ENCODE peak calls at places on chromosomes 2 and 18, in nine cellular contexts. B is GM23248; D is naive thymus-derived CD4-positive, alpha-beta T cell; S is fibroblast of lung; N is CD4-positive, alpha-beta memory T cell; P is Peyer's patch; J is heart right ventricle; L is effector memory CD4-positive, alpha-beta T cell; O is GM23338. F is an unnamed sample. For H3K4me1, the result is how much of the 10 kb centered on the place peaks cover.

GRCh38 chr2:222796413-222797103 is 64.3 kb upstream of the ACSL3 start:
- DNase-seq in B (no peak), D (no peak), S (no peak), N (no peak), P (no peak), J (no peak), L (no peak), O (peak), F (peak)

GRCh38 chr18:30746224-30746623 is 296.3 kb downstream of the DSC3 start:
- DNase-seq in B (no peak), D (no peak), S (no peak), N (no peak), P (no peak), J (no peak), L (no peak), O (no peak), F (no peak)

GRCh38 chr2:216115224-216115582 is 6.1 kb downstream of the XRCC5 start:
- DNase-seq in B (no peak), D (no peak), S (peak), N (no peak), P (no peak), J (no peak), L (no peak), O (peak), F (no peak)

GRCh38 chr2:37365669-37366068 is 21.2 kb downstream of the QPCT start:
- DNase-seq in B (peak), D (no peak), S (peak), N (no peak), P (no peak), J (no peak), L (no peak), O (no peak), F (no peak)

GRCh38 chr2:159046966-159047365 is 78.5 kb downstream of the TANC1 start:
- DNase-seq in B (peak), D (no peak), S (peak), N (no peak), P (no peak), J (no peak), L (no peak), O (no peak), F (no peak)

GRCh38 chr2:213411582-213412289 is 127.5 kb downstream of the SPAG16 start:
- DNase-seq in B (no peak), D (no peak), S (no peak), N (no peak), P (no peak), J (no peak), L (no peak), O (no peak), F (peak)

GRCh38 chr2:42829556-42830510 is 37.5 kb upstream of the HAAO start:
- DNase-seq in B (peak), D (no peak), S (peak), N (no peak), P (peak), J (no peak), L (no peak), O (no peak), F (no peak)

GRCh38 chr2:228866781-228867180 is 404.3 kb downstream of the PID1 start:
- DNase-seq in B (no peak), D (no peak), S (no peak), N (no peak), P (no peak), J (no peak), L (no peak), O (no peak), F (no peak)

GRCh38 chr2:206353685-206354084 is 79.2 kb downstream of the ZDBF2 start:
- DNase-seq in B (peak), D (no peak), S (no peak), N (no peak), P (no peak), J (no peak), L (no peak), O (no peak), F (no peak)

GRCh38 chr18:13302611-13303267 is 84.2 kb downstream of the LDLRAD4 start:
- DNase-seq in B (no peak), D (no peak), S (no peak), N (no peak), P (no peak), J (peak), L (no peak), O (no peak), F (peak)

GRCh38 chr2:149899390-149899789 is 311.8 kb upstream of the MMADHC start:
- DNase-seq in B (no peak), D (no peak), S (no peak), N (no peak), P (no peak), J (no peak), L (no peak), O (peak), F (no peak)

GRCh38 chr2:20370191-20370590 is 19.5 kb upstream of the PUM2 start:
- DNase-seq in B (no peak), D (no peak), S (no peak), N (no peak), P (no peak), J (no peak), L (no peak), O (no peak), F (peak)

GRCh38 chr2:55425449-55425848 is 5.8 kb upstream of the CCDC88A start:
- DNase-seq in B (peak), D (no peak), S (peak), N (no peak), P (no peak), J (no peak), L (no peak), O (no peak), F (peak)

GRCh38 chr2:55869637-55870325 is 53.8 kb downstream of the EFEMP1 start:
- DNase-seq in B (peak), D (no peak), S (peak), N (no peak), P (no peak), J (no peak), L (no peak), O (no peak), F (no peak)

GRCh38 chr2:1278861-1279260 is 134.4 kb upstream of the TPO start:
- DNase-seq in B (no peak), D (no peak), S (no peak), N (no peak), P (no peak), J (no peak), L (no peak), O (no peak), F (no peak)

GRCh38 chr2:109526442-109526970 is 87.3 kb downstream of the SEPTIN10 start:
- DNase-seq in B (no peak), D (no peak), S (no peak), N (no peak), P (no peak), J (no peak), L (no peak), O (no peak), F (no peak)

GRCh38 chr2:230864605-230865323 is at the start of gene ITM2C:
- DNase-seq in B (peak), D (peak), S (peak), N (peak), P (peak), J (peak), L (peak), O (peak), F (peak)

GRCh38 chr2:230865766-230866703 is 1.3 kb downstream of the ITM2C start:
- DNase-seq in B (peak), D (peak), S (peak), N (peak), P (peak), J (no peak), L (peak), O (peak), F (peak)

GRCh38 chr2:230865324-230865765 is 603 bp downstream of the ITM2C start:
- DNase-seq in B (no peak), D (no peak), S (no peak), N (no peak), P (no peak), J (no peak), L (no peak), O (peak), F (no peak)

GRCh38 chr2:230868151-230868946 is 3.6 kb downstream of the ITM2C start:
- DNase-seq in B (no peak), D (no peak), S (no peak), N (no peak), P (no peak), J (no peak), L (no peak), O (peak), F (no peak)

GRCh38 chr2:230866704-230867561 is 2.2 kb downstream of the ITM2C start:
- DNase-seq in B (peak), D (peak), S (peak), N (peak), P (peak), J (no peak), L (peak), O (no peak), F (peak)
- H3K4me1 ChIP-seq in B (under half), D (under half), S (under half), N (under half), P (half or more), J (under half), L (under half), O (half or more), F (under half)

DNA sequence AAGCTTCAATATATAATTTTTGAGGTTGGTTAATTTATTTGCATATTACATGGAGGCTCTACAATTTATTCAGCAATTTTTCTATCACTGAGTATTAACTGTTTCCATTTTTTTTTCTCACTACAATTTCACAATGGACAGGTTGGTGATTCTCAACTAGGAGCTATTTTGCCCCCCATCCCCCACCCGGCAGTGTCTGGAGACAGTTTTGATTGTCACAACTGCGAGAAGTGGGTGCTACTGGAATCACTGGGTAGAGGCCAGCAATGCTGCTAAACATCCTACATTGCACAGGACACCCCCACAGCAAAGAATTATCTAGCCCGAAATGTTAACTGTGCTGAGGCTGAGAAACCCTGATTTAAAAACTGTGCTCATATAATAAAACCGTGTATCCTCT is 82.6 kb downstream of the CCDC93 start:
- DNase-seq in B (no peak), D (no peak), S (no peak), N (no peak), P (no peak), J (no peak), L (no peak), O (no peak), F (no peak)
- H3K4me1 ChIP-seq in B (under half), D (under half), S (under half), N (under half), P (under half), J (under half), L (under half), O (under half), F (under half)

GRCh38 chr2:207815254-207815653 is 45.5 kb upstream of the FZD5 start:
- DNase-seq in B (no peak), D (no peak), S (no peak), N (no peak), P (no peak), J (no peak), L (no peak), O (no peak), F (no peak)
- H3K4me1 ChIP-seq in B (under half), D (under half), S (under half), N (under half), P (under half), J (under half), L (under half), O (under half), F (under half)

GRCh38 chr18:48896875-48897511 is 53.8 kb downstream of the SMAD7 start:
- DNase-seq in B (peak), D (no peak), S (peak), N (no peak), P (peak), J (peak), L (no peak), O (peak), F (peak)
- H3K4me1 ChIP-seq in B (under half), D (under half), S (under half), N (under half), P (under half), J (under half), L (under half), O (under half), F (under half)

GRCh38 chr2:86822668-86823067 is 32.0 kb upstream of the CD8A start:
- DNase-seq in B (no peak), D (no peak), S (no peak), N (no peak), P (no peak), J (no peak), L (no peak), O (no peak), F (no peak)
- H3K4me1 ChIP-seq in B (under half), D (half or more), S (under half), N (under half), P (under half), J (under half), L (under half), O (under half), F (under half)

GRCh38 chr2:239114119-239114581 is 266.3 kb downstream of the TWIST2 start:
- DNase-seq in B (peak), D (no peak), S (peak), N (no peak), P (no peak), J (no peak), L (no peak), O (no peak), F (peak)

GRCh38 chr2:239112127-239112774 is 264.4 kb downstream of the TWIST2 start:
- DNase-seq in B (no peak), D (no peak), S (no peak), N (no peak), P (no peak), J (no peak), L (no peak), O (no peak), F (no peak)

GRCh38 chr2:239114616-239115265 is 266.9 kb downstream of the TWIST2 start:
- DNase-seq in B (no peak), D (no peak), S (no peak), N (no peak), P (no peak), J (no peak), L (no peak), O (peak), F (no peak)

GRCh38 chr2:239113592-239113991 is 265.7 kb downstream of the TWIST2 start:
- DNase-seq in B (no peak), D (no peak), S (no peak), N (no peak), P (no peak), J (no peak), L (no peak), O (no peak), F (no peak)

GRCh38 chr2:239113164-239113563 is 265.3 kb downstream of the TWIST2 start:
- DNase-seq in B (peak), D (no peak), S (peak), N (no peak), P (no peak), J (no peak), L (no peak), O (no peak), F (peak)
- H3K4me1 ChIP-seq in B (under half), D (under half), S (under half), N (under half), P (under half), J (under half), L (under half), O (under half), F (under half)

DNA sequence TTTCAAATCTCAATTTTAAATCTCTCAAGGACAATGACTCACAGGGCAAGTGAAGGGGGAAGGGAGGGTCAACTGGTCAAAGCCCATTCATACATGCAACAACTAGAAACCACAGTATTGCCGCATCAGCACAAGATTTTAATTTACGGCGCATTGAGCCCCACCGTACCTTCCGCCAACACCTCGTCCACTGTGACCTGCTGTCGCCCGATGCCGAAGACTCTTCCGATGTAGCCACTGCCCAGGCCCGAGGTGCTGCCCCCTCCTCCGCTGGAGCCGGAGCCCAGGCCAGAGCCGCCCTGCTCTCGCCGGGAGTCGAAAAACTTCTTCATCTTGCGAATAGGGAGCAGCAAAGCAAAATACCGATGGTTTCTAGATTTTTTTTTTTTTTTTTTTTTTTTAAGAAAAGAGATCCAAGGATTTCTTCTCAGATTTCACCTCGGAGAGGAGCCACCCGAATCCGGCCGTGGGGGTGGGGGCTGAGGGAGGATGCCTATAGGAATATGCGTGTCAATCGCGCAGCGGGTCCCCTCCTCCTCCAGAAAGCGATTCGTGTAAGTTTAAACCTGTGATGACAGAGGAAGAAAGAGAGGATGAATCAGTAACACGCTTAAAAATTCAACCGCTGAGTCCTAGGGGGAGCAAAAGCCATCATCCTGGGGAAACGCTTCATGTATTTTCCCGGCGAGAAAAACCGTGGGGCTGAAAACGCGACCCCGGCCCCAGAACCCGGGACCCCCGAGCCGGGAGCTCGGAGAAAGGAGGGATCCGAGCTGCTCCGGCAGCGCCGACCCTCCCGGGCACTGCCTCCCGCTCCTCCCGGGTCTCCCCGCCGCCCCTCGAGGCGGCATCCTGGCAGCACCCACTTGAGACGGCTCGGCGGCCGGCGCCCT is 584 bp downstream of the AAK1 start:
- DNase-seq in B (peak), D (peak), S (peak), N (peak), P (peak), J (peak), L (peak), O (peak), F (peak)
- H3K4me1 ChIP-seq in B (under half), D (under half), S (under half), N (half or more), P (half or more), J (under half), L (under half), O (under half), F (under half)

DNA sequence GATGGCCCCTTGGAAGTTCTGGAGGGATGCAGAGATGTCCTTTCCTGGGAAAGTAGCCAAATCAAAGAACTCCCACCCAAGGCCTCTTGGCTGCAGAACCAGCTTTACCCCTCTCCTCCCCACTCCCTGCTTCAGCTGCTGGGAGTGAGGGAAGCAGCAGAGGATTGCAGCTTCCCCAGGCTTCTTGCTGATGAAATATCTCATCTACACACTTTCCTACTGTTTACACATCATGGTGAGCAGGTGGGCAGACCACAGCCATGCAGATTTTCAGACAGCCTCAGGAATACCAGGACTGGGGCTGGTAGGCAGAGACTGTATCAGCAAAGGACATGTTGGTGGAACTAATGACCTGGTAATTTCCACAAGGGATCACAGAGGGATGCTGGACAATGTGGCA is 32.6 kb downstream of the TMEM17 start:
- DNase-seq in B (no peak), D (no peak), S (no peak), N (no peak), P (no peak), J (no peak), L (no peak), O (no peak), F (no peak)
- H3K4me1 ChIP-seq in B (under half), D (under half), S (under half), N (under half), P (under half), J (under half), L (under half), O (under half), F (under half)

GRCh38 chr2:144403940-144404339 is 116.0 kb downstream of the ZEB2 start:
- DNase-seq in B (no peak), D (no peak), S (no peak), N (no peak), P (no peak), J (peak), L (no peak), O (no peak), F (no peak)
- H3K4me1 ChIP-seq in B (under half), D (under half), S (under half), N (under half), P (under half), J (under half), L (under half), O (under half), F (under half)